ENCODE peak calls at places on chromosome 5, in eight cellular contexts. V, H, E, D, P, F, G and X are unnamed samples.

GRCh38 chr5:74765201-74765600 is 1.7 kb downstream of the GFM2 start:
- DNase-seq in V (no peak), H (no peak), E (no peak), D (no peak), P (no peak), F (no peak), G (no peak), X (no peak)

GRCh38 chr5:29077451-29077850 is 2039.1 kb upstream of the CDH9 start:
- DNase-seq in V (no peak), H (no peak), E (no peak), D (peak), P (no peak), F (no peak), G (no peak), X (no peak)

GRCh38 chr5:157471709-157472108 is 11.7 kb downstream of the NIPAL4 start:
- DNase-seq in V (no peak), H (no peak), E (no peak), D (peak), P (peak), F (no peak), G (no peak), X (no peak)

GRCh38 chr5:113099822-113100221 is 123.2 kb downstream of the DCP2 start:
- DNase-seq in V (no peak), H (no peak), E (no peak), D (no peak), P (no peak), F (no peak), G (no peak), X (no peak)

GRCh38 chr5:147216552-147217154 is 18.2 kb upstream of the STK32A start:
- DNase-seq in V (no peak), H (no peak), E (peak), D (no peak), P (no peak), F (no peak), G (no peak), X (no peak)

GRCh38 chr5:174828786-174829510 is 104.6 kb downstream of the MSX2 start:
- DNase-seq in V (no peak), H (no peak), E (no peak), D (no peak), P (no peak), F (no peak), G (no peak), X (no peak)

GRCh38 chr5:176737001-176737745 is 73.2 kb upstream of the UNC5A start:
- DNase-seq in V (no peak), H (no peak), E (no peak), D (no peak), P (no peak), F (peak), G (no peak), X (no peak)

GRCh38 chr5:23823521-23823920 is 316.1 kb downstream of the PRDM9 start:
- DNase-seq in V (no peak), H (no peak), E (no peak), D (no peak), P (no peak), F (no peak), G (no peak), X (no peak)

GRCh38 chr5:102623295-102623694 is 124.5 kb upstream of the SLCO6A1 start:
- DNase-seq in V (no peak), H (no peak), E (no peak), D (no peak), P (no peak), F (no peak), G (no peak), X (no peak)

GRCh38 chr5:139789116-139789844 is 6.3 kb upstream of the PSD2 start:
- DNase-seq in V (no peak), H (no peak), E (no peak), D (no peak), P (no peak), F (no peak), G (no peak), X (no peak)

GRCh38 chr5:157459715-157460599 is at the start of gene NIPAL4:
- DNase-seq in V (no peak), H (no peak), E (no peak), D (no peak), P (peak), F (peak), G (peak), X (peak)

GRCh38 chr5:132259061-132259851 is 1.8 kb downstream of the PDLIM4 start:
- DNase-seq in V (peak), H (peak), E (no peak), D (no peak), P (peak), F (peak), G (no peak), X (no peak)

GRCh38 chr5:157463621-157464407 is 3.8 kb downstream of the NIPAL4 start:
- DNase-seq in V (no peak), H (no peak), E (no peak), D (no peak), P (no peak), F (no peak), G (no peak), X (no peak)

GRCh38 chr5:167346461-167346860 is 945.0 kb upstream of the WWC1 start:
- DNase-seq in V (no peak), H (no peak), E (no peak), D (no peak), P (no peak), F (no peak), G (no peak), X (no peak)

GRCh38 chr5:52665544-52665943 is 122.2 kb upstream of the ITGA1 start:
- DNase-seq in V (no peak), H (no peak), E (no peak), D (no peak), P (no peak), F (no peak), G (no peak), X (no peak)

GRCh38 chr5:42995152-42995751 is 44.9 kb downstream of the ANXA2R start:
- DNase-seq in V (no peak), H (no peak), E (no peak), D (no peak), P (no peak), F (no peak), G (no peak), X (no peak)

GRCh38 chr5:88942967-88943291 is 59.9 kb upstream of the MEF2C start:
- DNase-seq in V (no peak), H (no peak), E (no peak), D (no peak), P (no peak), F (no peak), G (no peak), X (no peak)

GRCh38 chr5:119048246-119048645 is 22.6 kb upstream of the DMXL1 start:
- DNase-seq in V (no peak), H (no peak), E (no peak), D (no peak), P (no peak), F (no peak), G (no peak), X (no peak)

GRCh38 chr5:138610468-138611294 is 35.5 kb upstream of the HSPA9 start:
- DNase-seq in V (peak), H (no peak), E (no peak), D (no peak), P (no peak), F (no peak), G (no peak), X (no peak)

GRCh38 chr5:35856186-35857003 is at the start of gene IL7R:
- DNase-seq in V (no peak), H (no peak), E (no peak), D (no peak), P (no peak), F (no peak), G (no peak), X (no peak)

GRCh38 chr5:141958113-141958512 is at the start of gene PCDH12:
- DNase-seq in V (peak), H (no peak), E (no peak), D (no peak), P (peak), F (peak), G (no peak), X (no peak)

GRCh38 chr5:54835642-54836041 is 149.8 kb downstream of the ESM1 start:
- DNase-seq in V (no peak), H (no peak), E (no peak), D (no peak), P (no peak), F (no peak), G (no peak), X (no peak)

GRCh38 chr5:164672931-164673694 is 1167.7 kb downstream of the MAT2B start:
- DNase-seq in V (no peak), H (no peak), E (no peak), D (no peak), P (no peak), F (no peak), G (no peak), X (no peak)

GRCh38 chr5:36870399-36871040 is 6.0 kb upstream of the NIPBL start:
- DNase-seq in V (no peak), H (no peak), E (no peak), D (peak), P (peak), F (no peak), G (no peak), X (no peak)

GRCh38 chr5:74632947-74633356 is 7.6 kb downstream of the ENC1 start:
- DNase-seq in V (no peak), H (no peak), E (no peak), D (no peak), P (peak), F (no peak), G (no peak), X (no peak)

GRCh38 chr5:109907751-109908150 is 218.0 kb downstream of the MAN2A1 start:
- DNase-seq in V (no peak), H (no peak), E (no peak), D (no peak), P (no peak), F (no peak), G (no peak), X (no peak)

GRCh38 chr5:72067682-72068470 is 39.4 kb upstream of the MAP1B start:
- DNase-seq in V (no peak), H (no peak), E (no peak), D (peak), P (no peak), F (no peak), G (no peak), X (no peak)

GRCh38 chr5:539469-540214 is 15.4 kb upstream of the SLC9A3 start:
- DNase-seq in V (no peak), H (no peak), E (no peak), D (no peak), P (no peak), F (no peak), G (no peak), X (no peak)

GRCh38 chr5:370959-371810 is 49.7 kb downstream of the AHRR start:
- DNase-seq in V (no peak), H (no peak), E (no peak), D (no peak), P (no peak), F (peak), G (no peak), X (no peak)

GRCh38 chr5:181281077-181281983 is 20.4 kb upstream of the TRIM52 start:
- DNase-seq in V (no peak), H (no peak), E (no peak), D (peak), P (no peak), F (no peak), G (no peak), X (no peak)

GRCh38 chr5:127492854-127493738 is 24.3 kb upstream of the PRRC1 start:
- DNase-seq in V (no peak), H (no peak), E (no peak), D (no peak), P (peak), F (no peak), G (no peak), X (no peak)

GRCh38 chr5:89417990-89418820 is 535.2 kb upstream of the MEF2C start:
- DNase-seq in V (no peak), H (no peak), E (no peak), D (no peak), P (no peak), F (no peak), G (no peak), X (no peak)

GRCh38 chr5:133354323-133355161 is 257.8 kb downstream of the FSTL4 start:
- DNase-seq in V (no peak), H (no peak), E (no peak), D (no peak), P (no peak), F (no peak), G (no peak), X (no peak)

GRCh38 chr5:103258957-103259704 is 568 bp downstream of the MACIR start:
- DNase-seq in V (peak), H (peak), E (peak), D (peak), P (peak), F (peak), G (peak), X (peak)

GRCh38 chr5:134252671-134253070 is 26.8 kb upstream of the PPP2CA start:
- DNase-seq in V (no peak), H (no peak), E (no peak), D (peak), P (no peak), F (no peak), G (no peak), X (no peak)